ENCODE peak calls at places on chromosomes 13 and 19, in four cellular contexts. Q is thoracic aorta, I is upper lobe of right lung, B is body of pancreas. W is an unnamed sample. For H3K27me3, the result is how much of the 10 kb centered on the place peaks cover.

GRCh38 chr13:69856331-69856730 is 251.3 kb upstream of the ATXN8OS start:
- DNase-seq in B (no peak), I (no peak), Q (no peak), W (no peak)

GRCh38 chr19:18434411-18435184 is 3.3 kb downstream of the ISYNA1 start:
- DNase-seq in Q (no peak), B (no peak), I (no peak), W (peak)

GRCh38 chr19:4748589-4748988 is 24.9 kb upstream of the DPP9 start:
- DNase-seq in Q (no peak), I (no peak), B (no peak), W (no peak)

GRCh38 chr13:110425444-110425780 is 118.3 kb downstream of the COL4A2 start:
- DNase-seq in B (no peak), Q (no peak), I (no peak), W (no peak)

GRCh38 chr19:51020988-51021651 is 1.6 kb upstream of the KLK10 start:
- DNase-seq in Q (no peak), I (no peak), B (peak), W (peak)

GRCh38 chr19:50309396-50310125 is 19.6 kb downstream of the KCNC3 start:
- DNase-seq in B (no peak), Q (no peak), I (peak), W (no peak)

GRCh38 chr13:53683608-53684007 is 655.0 kb downstream of the OLFM4 start:
- DNase-seq in B (no peak), I (no peak), Q (no peak), W (no peak)

GRCh38 chr19:13441810-13442512 is 64.3 kb downstream of the CACNA1A start:
- DNase-seq in Q (no peak), I (no peak), B (peak), W (peak)

GRCh38 chr19:1094655-1094977 is 559 bp downstream of the POLR2E start:
- DNase-seq in Q (no peak), I (peak), B (no peak), W (no peak)

GRCh38 chr19:13621413-13621812 is 115.1 kb upstream of the CACNA1A start:
- DNase-seq in I (no peak), Q (no peak), B (no peak), W (peak)

GRCh38 chr19:49014123-49014869 is 2.6 kb downstream of the LHB start:
- DNase-seq in B (no peak), Q (no peak), I (no peak), W (no peak)

GRCh38 chr13:97629601-97630272 is 195.8 kb downstream of the RAP2A start:
- DNase-seq in Q (no peak), I (peak), B (no peak), W (no peak)

GRCh38 chr13:38662362-38662761 is 24.5 kb upstream of the FREM2 start:
- DNase-seq in B (no peak), Q (no peak), I (no peak), W (peak)

GRCh38 chr19:24140099-24140498 is 53.1 kb downstream of the ZNF254 start:
- DNase-seq in B (no peak), Q (no peak), I (no peak), W (no peak)

GRCh38 chr13:61128850-61129645 is 286.6 kb downstream of the PCDH20 start:
- DNase-seq in B (no peak), Q (no peak), I (no peak), W (peak)

GRCh38 chr13:35768551-35768950 is 292.1 kb upstream of the MAB21L1 start:
- DNase-seq in I (no peak), B (no peak), Q (no peak), W (no peak)

GRCh38 chr13:54841682-54842081 is 1813.1 kb downstream of the OLFM4 start:
- DNase-seq in Q (no peak), B (no peak), I (no peak), W (no peak)

GRCh38 chr13:92808007-92808406 is 418.6 kb upstream of the GPC6 start:
- DNase-seq in Q (no peak), B (no peak), I (no peak), W (no peak)

GRCh38 chr19:17526922-17527321 is 15.5 kb downstream of the PGLS start:
- DNase-seq in Q (no peak), B (no peak), I (no peak), W (no peak)

GRCh38 chr19:27672309-27673047 is 1540.5 kb downstream of the UQCRFS1 start:
- DNase-seq in B (no peak), Q (no peak), I (no peak), W (no peak)

GRCh38 chr19:49136771-49137171 is 17.4 kb downstream of the PPFIA3 start:
- DNase-seq in Q (no peak), I (no peak), B (no peak), W (no peak)

GRCh38 chr19:44807652-44808462 is 1.0 kb upstream of the BCAM start:
- DNase-seq in Q (no peak), I (peak), B (peak), W (no peak)

GRCh38 chr19:31378404-31378803 is 29.2 kb upstream of the TSHZ3 start:
- DNase-seq in I (no peak), B (peak), Q (no peak), W (no peak)

GRCh38 chr19:11052391-11052790 is 36.9 kb upstream of the LDLR start:
- DNase-seq in B (no peak), I (no peak), Q (no peak), W (peak)

GRCh38 chr13:20519887-20520286 is 5.8 kb downstream of the CRYL1 start:
- DNase-seq in I (no peak), B (no peak), Q (no peak), W (no peak)

GRCh38 chr13:43432948-43433347 is 353.8 kb downstream of the ENOX1 start:
- DNase-seq in I (no peak), Q (no peak), B (no peak), W (no peak)

GRCh38 chr19:11033763-11034162 is 55.5 kb upstream of the LDLR start:
- DNase-seq in Q (no peak), I (no peak), B (no peak), W (no peak)

GRCh38 chr19:35500611-35501010 is 10.3 kb upstream of the KRTDAP start:
- DNase-seq in Q (no peak), B (no peak), I (no peak), W (no peak)

GRCh38 chr13:64680739-64681138 is 2549.4 kb downstream of the PCDH9 start:
- DNase-seq in Q (no peak), I (no peak), B (no peak), W (peak)

GRCh38 chr13:86909318-86909717 is 761.9 kb upstream of the SLITRK5 start:
- DNase-seq in I (no peak), Q (no peak), B (no peak), W (no peak)

DNA sequence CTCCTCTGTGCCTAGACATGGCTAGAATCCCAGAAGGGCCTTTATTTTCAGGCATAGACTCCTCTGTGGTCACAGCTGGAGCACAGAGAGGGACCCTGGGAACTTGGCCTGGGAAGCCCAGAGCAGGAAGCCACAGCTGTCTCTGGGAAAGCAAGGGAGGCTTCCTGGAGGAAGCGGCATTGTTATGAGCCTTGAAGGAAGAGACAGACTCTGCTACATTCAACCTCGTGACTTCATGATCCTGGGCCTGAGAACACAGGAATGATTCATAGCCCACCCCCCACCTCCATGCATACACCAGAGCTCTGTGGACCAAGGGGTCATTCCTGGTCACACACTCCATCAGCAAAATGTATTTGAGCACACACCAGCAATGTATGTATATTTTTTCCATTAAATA is 8.6 kb downstream of the RDH8 start:
- DNase-seq in I (no peak), Q (no peak), B (no peak), W (no peak)
- H3K27me3 ChIP-seq in I (under half), Q (under half), B (under half), W (under half)

DNA sequence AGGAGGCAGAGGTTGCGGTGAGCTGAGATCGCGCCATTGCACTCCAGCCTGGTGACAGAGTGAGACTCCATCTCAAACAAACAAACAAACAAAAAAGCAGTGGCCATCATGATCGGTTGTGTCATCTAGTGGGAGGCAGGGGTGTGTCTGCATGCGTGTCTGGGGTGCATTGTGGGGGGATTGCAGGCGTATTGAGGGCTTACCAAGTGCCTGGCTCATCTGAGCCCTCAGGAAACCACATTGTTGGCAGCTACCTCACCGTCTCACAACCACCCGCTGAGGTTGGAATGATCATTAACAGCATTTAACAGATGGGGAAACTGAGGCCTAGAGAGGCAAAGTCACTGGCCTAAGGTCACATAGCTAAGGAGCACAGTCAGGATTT is 30.5 kb downstream of the NFIC start:
- DNase-seq in Q (no peak), I (no peak), B (no peak), W (no peak)
- H3K27ac ChIP-seq in Q (peak), I (peak), B (peak), W (no peak)

GRCh38 chr19:15454371-15454800 is 4.6 kb upstream of the WIZ start:
- DNase-seq in Q (no peak), B (peak), I (no peak), W (no peak)

GRCh38 chr19:15453091-15453498 is 3.3 kb upstream of the WIZ start:
- DNase-seq in I (no peak), Q (no peak), B (no peak), W (no peak)

GRCh38 chr19:15453906-15454305 is 4.2 kb upstream of the WIZ start:
- DNase-seq in Q (no peak), B (no peak), I (no peak), W (no peak)

GRCh38 chr19:15450528-15450890 is 753 bp upstream of the WIZ start:
- DNase-seq in B (no peak), I (no peak), Q (no peak), W (no peak)

GRCh38 chr19:15452111-15453047 is 2.6 kb upstream of the WIZ start:
- DNase-seq in Q (peak), B (peak), I (peak), W (peak)
- H3K27me3 ChIP-seq in Q (under half), B (under half), I (under half), W (under half)

GRCh38 chr19:41753159-41753558 is 2.2 kb upstream of the CEACAM6 start:
- DNase-seq in I (peak), B (peak), Q (no peak), W (peak)

GRCh38 chr19:41758846-41759245 is 3.5 kb downstream of the CEACAM6 start:
- DNase-seq in B (no peak), Q (no peak), I (no peak), W (no peak)

GRCh38 chr19:41754596-41754995 is 734 bp upstream of the CEACAM6 start:
- DNase-seq in Q (no peak), I (no peak), B (no peak), W (no peak)

GRCh38 chr19:41755328-41755913 is at the start of gene CEACAM6:
- DNase-seq in Q (no peak), B (no peak), I (no peak), W (no peak)

DNA sequence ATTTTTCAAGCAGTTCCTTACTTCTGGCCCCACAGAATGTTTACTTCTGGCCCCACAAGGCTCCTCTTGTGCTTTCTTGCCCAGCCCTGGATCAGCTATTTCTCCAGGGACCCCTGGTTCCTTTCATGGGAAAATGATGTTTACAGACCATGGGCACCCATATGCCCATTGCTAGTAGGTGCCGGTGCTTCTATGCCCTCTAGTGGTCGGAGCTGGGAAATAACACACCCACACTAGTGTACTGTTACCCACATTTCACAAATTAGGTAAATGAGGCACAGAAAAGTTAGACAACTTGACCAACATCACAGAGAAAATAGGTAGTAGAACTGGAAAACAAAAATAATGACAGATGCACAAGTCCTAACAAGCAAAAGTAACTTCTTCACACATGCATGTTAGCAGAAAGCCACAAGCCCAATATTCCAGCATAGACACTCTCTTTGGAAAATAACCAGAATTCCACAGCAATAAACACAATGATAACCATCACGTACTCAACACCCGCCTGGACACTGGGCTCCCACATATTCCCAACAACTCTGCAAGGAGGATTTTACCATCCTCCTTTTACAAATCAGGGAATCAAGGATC is 1.3 kb upstream of the CEACAM6 start:
- DNase-seq in B (peak), I (no peak), Q (no peak), W (peak)
- H3K27ac ChIP-seq in B (no peak), I (no peak), Q (no peak), W (peak)

GRCh38 chr13:94710881-94711560 is 1.3 kb downstream of the SOX21 start:
- DNase-seq in B (no peak), I (peak), Q (no peak), W (peak)

GRCh38 chr13:94708971-94709614 is 3.3 kb downstream of the SOX21 start:
- DNase-seq in B (no peak), Q (no peak), I (no peak), W (no peak)

GRCh38 chr13:94711561-94712286 is 621 bp downstream of the SOX21 start:
- DNase-seq in Q (no peak), I (peak), B (no peak), W (peak)

GRCh38 chr13:94712287-94712811 is at the start of gene SOX21:
- DNase-seq in I (no peak), B (no peak), Q (no peak), W (no peak)

DNA sequence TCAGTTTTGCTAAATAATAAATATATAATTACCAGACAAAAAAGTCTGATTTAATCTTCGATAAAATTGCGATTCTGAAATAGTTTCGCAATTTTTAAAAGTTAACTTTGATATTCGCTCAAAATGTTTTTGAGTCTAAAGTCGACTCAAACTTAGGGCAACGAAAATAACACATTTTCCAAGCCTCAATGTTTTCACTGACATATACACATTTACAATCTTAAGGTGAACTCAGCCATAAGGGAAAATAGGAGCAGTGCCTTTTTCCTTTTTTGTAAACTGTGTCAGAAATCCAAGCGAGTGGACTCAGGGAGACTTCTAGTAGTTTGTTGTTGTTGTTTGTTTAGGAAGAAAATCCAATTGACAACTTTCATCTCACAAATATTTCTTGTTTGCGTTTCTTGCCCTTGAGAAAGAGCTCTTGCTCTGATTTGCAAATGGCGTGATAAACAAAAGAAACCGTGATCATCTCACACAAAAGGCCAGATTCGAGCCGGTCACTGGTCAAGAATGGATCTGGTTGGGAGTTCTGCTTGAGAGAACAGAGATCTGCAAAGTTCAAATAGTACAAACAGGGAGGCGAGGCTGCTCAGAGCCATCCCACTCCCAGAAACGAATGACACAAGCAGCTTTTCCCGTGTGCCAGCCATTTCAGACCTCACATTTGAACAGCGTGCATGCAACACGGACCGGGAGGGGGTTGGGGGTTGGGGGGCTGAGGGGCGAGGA is 2.1 kb downstream of the SOX21 start:
- DNase-seq in I (no peak), B (no peak), Q (no peak), W (no peak)
- H3K27me3 ChIP-seq in I (half or more), B (half or more), Q (under half), W (half or more)

GRCh38 chr13:78658630-78659449 is at the start of gene OBI1:
- DNase-seq in B (peak), Q (peak), I (peak), W (peak)
- H3K27ac ChIP-seq in B (peak), Q (peak), I (peak), W (peak)

GRCh38 chr19:33300016-33300981 is 2.0 kb downstream of the CEBPA start:
- DNase-seq in I (no peak), Q (no peak), B (no peak), W (no peak)
- H3K27me3 ChIP-seq in I (under half), Q (under half), B (under half), W (under half)

DNA sequence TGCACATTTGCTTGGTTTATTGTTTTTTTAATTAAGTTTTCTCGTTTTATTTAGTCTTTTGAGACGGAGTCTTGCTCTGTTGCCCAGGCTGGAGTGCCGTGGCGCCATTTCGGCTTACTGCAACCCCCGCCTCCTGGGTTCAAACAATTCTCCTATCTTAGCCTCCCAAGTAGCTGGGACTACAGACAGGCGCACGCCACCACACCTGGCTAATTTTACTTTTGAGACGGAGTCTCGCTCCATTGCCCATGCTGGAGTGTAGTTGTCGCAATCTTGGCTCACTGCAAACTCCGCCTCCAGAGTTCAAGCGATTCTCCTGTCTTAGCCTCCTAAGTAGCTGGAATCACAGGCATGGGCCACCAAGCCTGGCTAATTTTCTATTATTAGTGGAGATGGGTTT is 1.3 kb downstream of the RPS9 start:
- DNase-seq in B (no peak), Q (no peak), I (no peak), W (no peak)
- H3K27ac ChIP-seq in B (peak), Q (no peak), I (peak), W (peak)